ENCODE peak calls at places on chromosomes 3 and 15, in seven cellular contexts. Z is OCI-LY7, U is upper lobe of right lung, A is GM12864, J is NB4, I is GM06990, K is bronchial epithelial cell. G is an unnamed sample.

GRCh38 chr3:133206921-133207320 is 168.7 kb downstream of the TMEM108 start:
- DNase-seq in Z (no peak), U (no peak), A (no peak), J (no peak), I (no peak), K (no peak), G (no peak)

GRCh38 chr15:82647045-82647834 is at the start of gene CPEB1:
- DNase-seq in Z (no peak), U (no peak), A (no peak), J (no peak), I (peak), K (no peak), G (peak)

GRCh38 chr3:185263423-185263822 is 9.6 kb upstream of the EHHADH start:
- DNase-seq in Z (no peak), U (no peak), A (no peak), J (no peak), I (no peak), K (no peak), G (no peak)

GRCh38 chr15:56808160-56808559 is 74.9 kb upstream of the ZNF280D start:
- DNase-seq in Z (no peak), U (no peak), A (no peak), J (no peak), I (no peak), K (no peak), G (no peak)

GRCh38 chr3:40914475-40914874 is 284.8 kb upstream of the CTNNB1 start:
- DNase-seq in Z (no peak), U (no peak), A (no peak), J (no peak), I (no peak), K (no peak), G (no peak)

GRCh38 chr15:98968576-98968975 is 39.0 kb downstream of the PGPEP1L start:
- DNase-seq in Z (no peak), U (no peak), A (no peak), J (no peak), I (no peak), K (no peak), G (no peak)

GRCh38 chr3:160951677-160952487 is 153.3 kb downstream of the B3GALNT1 start:
- DNase-seq in Z (no peak), U (no peak), A (no peak), J (no peak), I (no peak), K (no peak), G (no peak)

GRCh38 chr3:63818282-63819150 is 583 bp upstream of the C3orf49 start:
- DNase-seq in Z (peak), U (no peak), A (peak), J (peak), I (peak), K (peak), G (peak)

GRCh38 chr3:81352867-81353266 is 408.6 kb downstream of the GBE1 start:
- DNase-seq in Z (no peak), U (no peak), A (no peak), J (peak), I (no peak), K (peak), G (no peak)

GRCh38 chr3:194985031-194985578 is 285.9 kb downstream of the XXYLT1 start:
- DNase-seq in Z (no peak), U (peak), A (no peak), J (peak), I (no peak), K (peak), G (no peak)

GRCh38 chr3:194057570-194058188 is 78.3 kb upstream of the HES1 start:
- DNase-seq in Z (no peak), U (no peak), A (no peak), J (no peak), I (no peak), K (no peak), G (no peak)

GRCh38 chr3:136546718-136547117 is 205.5 kb downstream of the STAG1 start:
- DNase-seq in Z (peak), U (no peak), A (no peak), J (peak), I (no peak), K (peak), G (no peak)
- TF ChIP-seq CTCF in Z (peak), U (peak), A (peak), J (no peak), I (peak), K (no peak), G (no peak)

GRCh38 chr15:79593119-79593869 is 161.2 kb downstream of the MINAR1 start:
- DNase-seq in Z (peak), U (no peak), A (no peak), J (peak), I (no peak), K (peak), G (no peak)
- TF ChIP-seq CTCF in Z (peak), U (no peak), A (no peak), J (peak), I (peak), K (no peak), G (peak)

GRCh38 chr3:12817341-12817705 is 20.8 kb downstream of the CAND2 start:
- DNase-seq in Z (no peak), U (no peak), A (no peak), J (no peak), I (no peak), K (no peak), G (no peak)

GRCh38 chr3:12816521-12817340 is 20.3 kb downstream of the CAND2 start:
- DNase-seq in Z (no peak), U (no peak), A (no peak), J (no peak), I (no peak), K (no peak), G (no peak)

GRCh38 chr3:12818773-12819172 is 22.3 kb downstream of the CAND2 start:
- DNase-seq in Z (peak), U (no peak), A (no peak), J (no peak), I (no peak), K (no peak), G (no peak)

GRCh38 chr3:12815719-12816118 is 19.2 kb downstream of the CAND2 start:
- DNase-seq in Z (no peak), U (no peak), A (no peak), J (no peak), I (no peak), K (no peak), G (no peak)

DNA sequence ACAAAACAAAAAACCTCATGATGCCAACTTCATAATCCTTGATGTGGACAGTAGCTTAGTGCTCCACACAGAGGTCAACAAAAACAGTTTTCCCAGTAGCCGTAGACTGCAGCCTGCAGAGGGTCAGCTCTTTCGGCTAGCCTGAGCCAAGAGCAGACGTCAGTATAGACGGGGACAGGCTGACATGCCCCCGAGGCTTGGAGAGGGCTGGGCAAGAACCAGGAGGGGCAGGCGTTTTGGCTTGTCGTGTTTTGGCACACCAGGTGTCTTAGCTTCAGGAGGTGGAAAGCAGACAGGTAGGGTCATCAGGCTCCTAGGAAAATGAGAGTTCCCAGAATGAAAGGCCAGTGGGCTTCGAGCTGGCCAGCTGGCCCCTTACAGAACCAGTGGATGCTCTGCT is 21.8 kb downstream of the CAND2 start:
- DNase-seq in Z (no peak), U (no peak), A (no peak), J (no peak), I (no peak), K (no peak), G (no peak)
- TF ChIP-seq CTCF in Z (no peak), U (no peak), A (no peak), J (no peak), I (no peak), K (no peak), G (no peak)

GRCh38 chr15:51190424-51191068 is 95.8 kb upstream of the TNFAIP8L3 start:
- DNase-seq in Z (no peak), U (no peak), A (no peak), J (no peak), I (no peak), K (no peak), G (no peak)

GRCh38 chr15:51189579-51190397 is 95.1 kb upstream of the TNFAIP8L3 start:
- DNase-seq in Z (no peak), U (no peak), A (no peak), J (no peak), I (no peak), K (no peak), G (no peak)

GRCh38 chr15:51191766-51192165 is 97.1 kb upstream of the TNFAIP8L3 start:
- DNase-seq in Z (no peak), U (no peak), A (no peak), J (no peak), I (no peak), K (peak), G (no peak)

GRCh38 chr15:51192560-51193280 is 98.0 kb upstream of the TNFAIP8L3 start:
- DNase-seq in Z (peak), U (peak), A (peak), J (peak), I (peak), K (peak), G (peak)

GRCh38 chr15:51191072-51191665 is 96.5 kb upstream of the TNFAIP8L3 start:
- DNase-seq in Z (no peak), U (no peak), A (no peak), J (no peak), I (no peak), K (no peak), G (no peak)
- TF ChIP-seq CTCF in Z (no peak), U (no peak), A (no peak), J (no peak), I (no peak), K (no peak), G (no peak)